ENCODE peak calls at places on chromosomes 4 and X, in seven cellular contexts. V, T, Y, K, U, I and X are unnamed samples.

GRCh38 chrX:138037548-138037947 is 471.6 kb downstream of the ZIC3 start:
- DNase-seq in U (no peak), Y (no peak), V (no peak), I (no peak), T (no peak), K (no peak), X (no peak)

GRCh38 chr4:57020467-57021101 is 41.9 kb downstream of the POLR2B start:
- DNase-seq in I (no peak), V (peak), U (no peak), Y (no peak), K (no peak), T (no peak), X (no peak)

GRCh38 chr4:150237110-150237852 is 159.0 kb downstream of the DCLK2 start:
- DNase-seq in Y (no peak), I (no peak), K (no peak), V (peak), U (no peak), T (no peak), X (peak)

GRCh38 chrX:2401590-2402360 is 99.0 kb downstream of the DHRSX start:
- DNase-seq in I (no peak), T (no peak), U (no peak), K (no peak), Y (no peak), V (peak), X (no peak)

GRCh38 chrX:55717521-55718497 is at the start of gene RRAGB:
- DNase-seq in U (peak), K (peak), I (peak), V (peak), T (peak), Y (peak), X (peak)

GRCh38 chrX:2628751-2629315 is 62.3 kb upstream of the CD99 start:
- DNase-seq in V (no peak), Y (no peak), K (no peak), I (no peak), U (no peak), T (no peak), X (no peak)

GRCh38 chr4:79201976-79202375 is 123.9 kb downstream of the NAA11 start:
- DNase-seq in Y (no peak), I (peak), U (no peak), V (no peak), K (no peak), T (no peak), X (no peak)

GRCh38 chr4:128782875-128783614 is 26.5 kb upstream of the JADE1 start:
- DNase-seq in K (no peak), I (no peak), U (no peak), Y (no peak), T (no peak), V (peak), X (no peak)

GRCh38 chr4:81198151-81198550 is 16.9 kb downstream of the PRKG2 start:
- DNase-seq in V (no peak), U (no peak), T (no peak), K (no peak), I (no peak), Y (no peak), X (peak)

GRCh38 chrX:118254611-118255010 is 91.3 kb upstream of the WDR44 start:
- DNase-seq in V (peak), I (peak), U (peak), T (peak), K (peak), Y (peak), X (peak)

GRCh38 chr4:148445071-148445902 is 3.1 kb upstream of the NR3C2 start:
- DNase-seq in K (peak), Y (peak), U (peak), V (peak), I (peak), T (peak), X (peak)

GRCh38 chr4:46886711-46887110 is 22.3 kb downstream of the COX7B2 start:
- DNase-seq in V (no peak), Y (no peak), I (peak), K (no peak), T (no peak), U (no peak), X (peak)

GRCh38 chrX:129634541-129634940 is 20.2 kb downstream of the APLN start:
- DNase-seq in Y (no peak), U (no peak), K (no peak), I (no peak), T (no peak), V (no peak), X (no peak)

GRCh38 chr4:125390126-125390525 is 75.4 kb downstream of the FAT4 start:
- DNase-seq in K (no peak), T (no peak), I (no peak), U (no peak), V (peak), Y (no peak), X (peak)

GRCh38 chr4:1055721-1056590 is 44.5 kb downstream of the FGFRL1 start:
- DNase-seq in Y (peak), I (peak), U (peak), K (peak), T (peak), V (peak), X (no peak)

GRCh38 chr4:80099671-80100070 is 26.6 kb upstream of the ANTXR2 start:
- DNase-seq in I (no peak), Y (no peak), K (no peak), U (no peak), V (no peak), T (no peak), X (no peak)

GRCh38 chr4:2484993-2485392 is 16.1 kb downstream of the RNF4 start:
- DNase-seq in V (peak), K (peak), Y (peak), I (no peak), U (peak), T (peak), X (peak)

GRCh38 chr4:2794707-2795557 is 2.0 kb downstream of the SH3BP2 start:
- DNase-seq in K (no peak), U (no peak), Y (no peak), V (peak), T (no peak), I (no peak), X (no peak)

GRCh38 chr4:8922481-8922880 is 50.8 kb upstream of the HMX1 start:
- DNase-seq in Y (no peak), U (no peak), K (no peak), V (no peak), I (no peak), T (no peak), X (no peak)

GRCh38 chr4:54659213-54660144 is 1.7 kb downstream of the KIT start:
- DNase-seq in Y (peak), K (peak), U (no peak), V (no peak), I (peak), T (no peak), X (no peak)

GRCh38 chr4:36573441-36573840 is 292.0 kb downstream of the DTHD1 start:
- DNase-seq in I (no peak), T (no peak), K (peak), V (no peak), U (no peak), Y (peak), X (no peak)

GRCh38 chrX:13048265-13048664 is 3.8 kb upstream of the FAM9C start:
- DNase-seq in T (no peak), U (no peak), V (no peak), Y (no peak), K (no peak), I (no peak), X (no peak)

GRCh38 chr4:42366959-42367358 is 30.3 kb upstream of the SHISA3 start:
- DNase-seq in K (no peak), Y (no peak), I (no peak), U (no peak), V (no peak), T (no peak), X (no peak)

GRCh38 chr4:93775551-93775950 is 53.0 kb upstream of the ATOH1 start:
- DNase-seq in Y (no peak), U (no peak), T (no peak), K (no peak), V (no peak), I (no peak), X (no peak)

GRCh38 chr4:81031389-81032173 is 1.1 kb downstream of the BMP3 start:
- DNase-seq in V (no peak), K (no peak), T (peak), U (no peak), I (no peak), Y (peak), X (peak)

GRCh38 chr4:6339818-6340445 is 70.3 kb downstream of the WFS1 start:
- DNase-seq in Y (no peak), U (no peak), I (no peak), K (no peak), V (no peak), T (no peak), X (no peak)

GRCh38 chr4:119735136-119735770 is 106.6 kb upstream of the PDE5A start:
- DNase-seq in K (no peak), Y (no peak), T (no peak), V (peak), U (no peak), I (no peak), X (peak)

GRCh38 chrX:103362504-103362903 is 6.2 kb downstream of the TCEAL9 start:
- DNase-seq in Y (no peak), K (no peak), T (no peak), I (no peak), U (no peak), V (peak), X (peak)

GRCh38 chrX:125678258-125678657 is 358.6 kb downstream of the TEX13C start:
- DNase-seq in T (no peak), Y (no peak), V (no peak), K (no peak), I (no peak), U (no peak), X (no peak)

GRCh38 chrX:123450217-123450616 is 266.1 kb downstream of the GRIA3 start:
- DNase-seq in Y (no peak), U (no peak), T (no peak), K (peak), I (peak), V (no peak), X (no peak)